ENCODE peak calls at places on chromosomes 3 and 15, in nine cellular contexts. One of them, this sample, is unnamed.

GRCh38 chr15:100942656-100943055 is 23.5 kb downstream of the LRRK1 start:
- DNase-seq in heart right ventricle: no peak
- DNase-seq in CD4-positive, alpha-beta T cell: no peak
- DNase-seq in lower lobe of right lung: no peak
- DNase-seq in endothelial cell: no peak
- DNase-seq in heart left ventricle: no peak
- DNase-seq in activated CD8-positive, alpha-beta T cell treated with anti-CD3 and anti-CD28 coated beads for 36 hours: no peak
- DNase-seq in mammary epithelial cell: no peak
- DNase-seq in choroid plexus epithelial cell: no peak
- DNase-seq in this sample: no peak

GRCh38 chr3:192851821-192852352 is 65.8 kb downstream of the MB21D2 start:
- DNase-seq in heart right ventricle: peak
- DNase-seq in CD4-positive, alpha-beta T cell: no peak
- DNase-seq in lower lobe of right lung: peak
- DNase-seq in endothelial cell: no peak
- DNase-seq in heart left ventricle: peak
- DNase-seq in activated CD8-positive, alpha-beta T cell treated with anti-CD3 and anti-CD28 coated beads for 36 hours: no peak
- DNase-seq in mammary epithelial cell: peak
- DNase-seq in choroid plexus epithelial cell: peak
- DNase-seq in this sample: no peak

GRCh38 chr3:176872771-176873209 is 324.5 kb downstream of the TBL1XR1 start:
- DNase-seq in heart right ventricle: peak
- DNase-seq in CD4-positive, alpha-beta T cell: peak
- DNase-seq in lower lobe of right lung: no peak
- DNase-seq in endothelial cell: peak
- DNase-seq in heart left ventricle: no peak
- DNase-seq in activated CD8-positive, alpha-beta T cell treated with anti-CD3 and anti-CD28 coated beads for 36 hours: peak
- DNase-seq in mammary epithelial cell: peak
- DNase-seq in choroid plexus epithelial cell: peak
- DNase-seq in this sample: peak

GRCh38 chr15:71591057-71591456 is 219.3 kb upstream of the NR2E3 start:
- DNase-seq in heart right ventricle: no peak
- DNase-seq in CD4-positive, alpha-beta T cell: no peak
- DNase-seq in lower lobe of right lung: no peak
- DNase-seq in endothelial cell: no peak
- DNase-seq in heart left ventricle: no peak
- DNase-seq in activated CD8-positive, alpha-beta T cell treated with anti-CD3 and anti-CD28 coated beads for 36 hours: no peak
- DNase-seq in mammary epithelial cell: no peak
- DNase-seq in choroid plexus epithelial cell: no peak
- DNase-seq in this sample: no peak

GRCh38 chr3:62169871-62170660 is 203.3 kb downstream of the FEZF2 start:
- DNase-seq in heart right ventricle: no peak
- DNase-seq in CD4-positive, alpha-beta T cell: no peak
- DNase-seq in lower lobe of right lung: no peak
- DNase-seq in endothelial cell: no peak
- DNase-seq in heart left ventricle: no peak
- DNase-seq in activated CD8-positive, alpha-beta T cell treated with anti-CD3 and anti-CD28 coated beads for 36 hours: no peak
- DNase-seq in mammary epithelial cell: peak
- DNase-seq in choroid plexus epithelial cell: peak
- DNase-seq in this sample: no peak

GRCh38 chr3:46670891-46671427 is 22.5 kb downstream of the ALS2CL start:
- DNase-seq in heart right ventricle: no peak
- DNase-seq in CD4-positive, alpha-beta T cell: no peak
- DNase-seq in lower lobe of right lung: peak
- DNase-seq in endothelial cell: no peak
- DNase-seq in heart left ventricle: no peak
- DNase-seq in activated CD8-positive, alpha-beta T cell treated with anti-CD3 and anti-CD28 coated beads for 36 hours: no peak
- DNase-seq in mammary epithelial cell: no peak
- DNase-seq in choroid plexus epithelial cell: no peak
- DNase-seq in this sample: peak

GRCh38 chr3:143237036-143237688 is 117.6 kb downstream of the CHST2 start:
- DNase-seq in heart right ventricle: no peak
- DNase-seq in CD4-positive, alpha-beta T cell: no peak
- DNase-seq in lower lobe of right lung: no peak
- DNase-seq in endothelial cell: no peak
- DNase-seq in heart left ventricle: no peak
- DNase-seq in activated CD8-positive, alpha-beta T cell treated with anti-CD3 and anti-CD28 coated beads for 36 hours: peak
- DNase-seq in mammary epithelial cell: no peak
- DNase-seq in choroid plexus epithelial cell: peak
- DNase-seq in this sample: no peak

GRCh38 chr3:23146163-23146562 is 57.0 kb upstream of the UBE2E2 start:
- DNase-seq in heart right ventricle: no peak
- DNase-seq in CD4-positive, alpha-beta T cell: no peak
- DNase-seq in lower lobe of right lung: no peak
- DNase-seq in endothelial cell: no peak
- DNase-seq in heart left ventricle: no peak
- DNase-seq in activated CD8-positive, alpha-beta T cell treated with anti-CD3 and anti-CD28 coated beads for 36 hours: no peak
- DNase-seq in mammary epithelial cell: no peak
- DNase-seq in choroid plexus epithelial cell: no peak
- DNase-seq in this sample: no peak

GRCh38 chr3:141368062-141368924 is at the start of gene ZBTB38:
- DNase-seq in heart right ventricle: peak
- DNase-seq in CD4-positive, alpha-beta T cell: no peak
- DNase-seq in lower lobe of right lung: peak
- DNase-seq in endothelial cell: peak
- DNase-seq in heart left ventricle: peak
- DNase-seq in activated CD8-positive, alpha-beta T cell treated with anti-CD3 and anti-CD28 coated beads for 36 hours: no peak
- DNase-seq in mammary epithelial cell: peak
- DNase-seq in choroid plexus epithelial cell: peak
- DNase-seq in this sample: peak

GRCh38 chr3:138332472-138333073 is 2.9 kb upstream of the NME9 start:
- DNase-seq in heart right ventricle: no peak
- DNase-seq in CD4-positive, alpha-beta T cell: no peak
- DNase-seq in lower lobe of right lung: no peak
- DNase-seq in endothelial cell: no peak
- DNase-seq in heart left ventricle: no peak
- DNase-seq in activated CD8-positive, alpha-beta T cell treated with anti-CD3 and anti-CD28 coated beads for 36 hours: no peak
- DNase-seq in mammary epithelial cell: no peak
- DNase-seq in choroid plexus epithelial cell: peak
- DNase-seq in this sample: no peak

GRCh38 chr3:31724681-31725080 is 192.0 kb downstream of the STT3B start:
- DNase-seq in heart right ventricle: no peak
- DNase-seq in CD4-positive, alpha-beta T cell: no peak
- DNase-seq in lower lobe of right lung: no peak
- DNase-seq in endothelial cell: no peak
- DNase-seq in heart left ventricle: no peak
- DNase-seq in activated CD8-positive, alpha-beta T cell treated with anti-CD3 and anti-CD28 coated beads for 36 hours: no peak
- DNase-seq in mammary epithelial cell: peak
- DNase-seq in choroid plexus epithelial cell: peak
- DNase-seq in this sample: no peak

GRCh38 chr3:16767006-16767405 is 117.7 kb upstream of the PLCL2 start:
- DNase-seq in heart right ventricle: no peak
- DNase-seq in CD4-positive, alpha-beta T cell: no peak
- DNase-seq in lower lobe of right lung: no peak
- DNase-seq in endothelial cell: no peak
- DNase-seq in heart left ventricle: no peak
- DNase-seq in activated CD8-positive, alpha-beta T cell treated with anti-CD3 and anti-CD28 coated beads for 36 hours: no peak
- DNase-seq in mammary epithelial cell: no peak
- DNase-seq in choroid plexus epithelial cell: peak
- DNase-seq in this sample: no peak

GRCh38 chr3:127152676-127153505 is 40.0 kb upstream of the PRR23E start:
- DNase-seq in heart right ventricle: no peak
- DNase-seq in CD4-positive, alpha-beta T cell: no peak
- DNase-seq in lower lobe of right lung: no peak
- DNase-seq in endothelial cell: no peak
- DNase-seq in heart left ventricle: no peak
- DNase-seq in activated CD8-positive, alpha-beta T cell treated with anti-CD3 and anti-CD28 coated beads for 36 hours: no peak
- DNase-seq in mammary epithelial cell: no peak
- DNase-seq in choroid plexus epithelial cell: no peak
- DNase-seq in this sample: no peak

GRCh38 chr15:83914906-83915305 is 261.0 kb downstream of the ADAMTSL3 start:
- DNase-seq in heart right ventricle: no peak
- DNase-seq in CD4-positive, alpha-beta T cell: no peak
- DNase-seq in lower lobe of right lung: no peak
- DNase-seq in endothelial cell: no peak
- DNase-seq in heart left ventricle: no peak
- DNase-seq in activated CD8-positive, alpha-beta T cell treated with anti-CD3 and anti-CD28 coated beads for 36 hours: no peak
- DNase-seq in mammary epithelial cell: peak
- DNase-seq in choroid plexus epithelial cell: no peak
- DNase-seq in this sample: no peak

GRCh38 chr3:72446406-72447058 is 401.7 kb downstream of the SHQ1 start:
- DNase-seq in heart right ventricle: no peak
- DNase-seq in CD4-positive, alpha-beta T cell: peak
- DNase-seq in lower lobe of right lung: no peak
- DNase-seq in endothelial cell: no peak
- DNase-seq in heart left ventricle: no peak
- DNase-seq in activated CD8-positive, alpha-beta T cell treated with anti-CD3 and anti-CD28 coated beads for 36 hours: peak
- DNase-seq in mammary epithelial cell: peak
- DNase-seq in choroid plexus epithelial cell: peak
- DNase-seq in this sample: no peak

DNA sequence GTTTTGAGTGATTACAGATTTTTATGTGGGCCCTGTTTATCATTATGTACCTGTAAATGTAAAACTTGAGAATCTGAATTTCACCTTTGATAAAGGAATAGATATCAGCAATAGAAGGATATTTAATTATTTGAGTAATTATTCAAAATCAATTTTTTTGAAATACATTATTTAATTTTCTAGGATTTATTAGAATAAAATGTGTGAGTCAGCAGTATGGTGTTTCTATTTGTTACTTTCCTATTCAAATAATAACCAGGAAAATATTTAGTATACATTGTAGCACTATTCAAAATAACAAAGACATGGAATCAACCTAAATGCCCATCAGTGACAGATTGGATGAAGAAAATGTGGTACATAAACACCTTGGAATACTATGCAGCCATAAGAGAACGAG is 22.1 kb downstream of the CAPN7 start:
- DNase-seq in heart right ventricle: no peak
- DNase-seq in CD4-positive, alpha-beta T cell: no peak
- DNase-seq in lower lobe of right lung: no peak
- DNase-seq in endothelial cell: no peak
- DNase-seq in heart left ventricle: no peak
- DNase-seq in activated CD8-positive, alpha-beta T cell treated with anti-CD3 and anti-CD28 coated beads for 36 hours: no peak
- DNase-seq in mammary epithelial cell: no peak
- DNase-seq in choroid plexus epithelial cell: no peak
- DNase-seq in this sample: no peak
- TF ChIP-seq CTCF in heart right ventricle: no peak
- TF ChIP-seq CTCF in CD4-positive, alpha-beta T cell: no peak
- TF ChIP-seq CTCF in lower lobe of right lung: no peak
- TF ChIP-seq CTCF in endothelial cell: no peak
- TF ChIP-seq CTCF in heart left ventricle: no peak
- TF ChIP-seq CTCF in activated CD8-positive, alpha-beta T cell treated with anti-CD3 and anti-CD28 coated beads for 36 hours: no peak
- TF ChIP-seq CTCF in mammary epithelial cell: no peak
- TF ChIP-seq CTCF in choroid plexus epithelial cell: no peak
- TF ChIP-seq CTCF in this sample: no peak

DNA sequence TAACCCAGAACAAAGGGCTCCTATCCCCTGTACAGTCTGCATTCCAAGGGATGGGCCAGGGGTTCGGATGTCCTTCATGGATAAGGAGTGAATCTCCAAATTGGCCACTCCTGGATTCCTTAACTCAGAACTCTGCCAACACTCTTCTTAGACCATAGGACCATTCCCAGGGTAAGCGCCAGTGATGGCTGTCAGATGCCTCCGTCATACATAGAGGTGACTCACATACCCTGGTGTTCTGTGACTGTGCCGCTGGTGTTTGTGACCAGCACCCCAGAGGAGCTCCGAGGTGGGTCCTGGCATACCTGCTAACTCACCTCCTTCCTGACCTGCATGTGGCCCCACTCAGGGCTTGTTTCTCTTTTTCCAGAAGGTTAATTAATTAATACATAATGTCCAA is 134.7 kb downstream of the KLF13 start:
- DNase-seq in heart right ventricle: no peak
- DNase-seq in CD4-positive, alpha-beta T cell: no peak
- DNase-seq in lower lobe of right lung: no peak
- DNase-seq in endothelial cell: no peak
- DNase-seq in heart left ventricle: peak
- DNase-seq in activated CD8-positive, alpha-beta T cell treated with anti-CD3 and anti-CD28 coated beads for 36 hours: no peak
- DNase-seq in mammary epithelial cell: no peak
- DNase-seq in choroid plexus epithelial cell: no peak
- DNase-seq in this sample: no peak
- TF ChIP-seq CTCF in heart right ventricle: no peak
- TF ChIP-seq CTCF in CD4-positive, alpha-beta T cell: no peak
- TF ChIP-seq CTCF in lower lobe of right lung: no peak
- TF ChIP-seq CTCF in endothelial cell: no peak
- TF ChIP-seq CTCF in heart left ventricle: no peak
- TF ChIP-seq CTCF in activated CD8-positive, alpha-beta T cell treated with anti-CD3 and anti-CD28 coated beads for 36 hours: no peak
- TF ChIP-seq CTCF in mammary epithelial cell: no peak
- TF ChIP-seq CTCF in choroid plexus epithelial cell: no peak
- TF ChIP-seq CTCF in this sample: no peak

DNA sequence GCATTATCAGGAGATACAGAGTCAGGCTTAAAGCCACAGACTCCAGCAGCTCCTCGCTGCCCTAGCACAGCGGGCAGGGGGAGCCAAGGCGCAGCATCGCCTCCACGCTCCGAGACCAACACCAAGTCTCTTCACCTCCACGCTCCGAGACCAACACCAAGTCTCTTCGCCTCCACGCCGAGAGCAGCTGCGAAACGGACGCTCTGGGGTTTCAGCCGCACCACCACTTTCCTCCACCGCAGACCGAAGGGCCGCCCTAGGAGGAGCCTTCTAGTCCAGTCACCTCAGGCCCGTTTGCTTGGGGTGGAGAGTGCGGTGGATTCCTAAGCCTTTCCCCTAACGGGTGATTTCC is 678 bp downstream of the DMXL2 start:
- DNase-seq in heart right ventricle: peak
- DNase-seq in CD4-positive, alpha-beta T cell: peak
- DNase-seq in lower lobe of right lung: peak
- DNase-seq in endothelial cell: peak
- DNase-seq in heart left ventricle: peak
- DNase-seq in activated CD8-positive, alpha-beta T cell treated with anti-CD3 and anti-CD28 coated beads for 36 hours: peak
- DNase-seq in mammary epithelial cell: peak
- DNase-seq in choroid plexus epithelial cell: peak
- DNase-seq in this sample: peak
- TF ChIP-seq CTCF in heart right ventricle: peak
- TF ChIP-seq CTCF in CD4-positive, alpha-beta T cell: peak
- TF ChIP-seq CTCF in lower lobe of right lung: no peak
- TF ChIP-seq CTCF in endothelial cell: no peak
- TF ChIP-seq CTCF in heart left ventricle: no peak
- TF ChIP-seq CTCF in activated CD8-positive, alpha-beta T cell treated with anti-CD3 and anti-CD28 coated beads for 36 hours: no peak
- TF ChIP-seq CTCF in mammary epithelial cell: no peak
- TF ChIP-seq CTCF in choroid plexus epithelial cell: peak
- TF ChIP-seq CTCF in this sample: no peak

GRCh38 chr3:165336786-165337185 is 140.6 kb upstream of the SLITRK3 start:
- DNase-seq in heart right ventricle: no peak
- DNase-seq in CD4-positive, alpha-beta T cell: no peak
- DNase-seq in lower lobe of right lung: no peak
- DNase-seq in endothelial cell: no peak
- DNase-seq in heart left ventricle: no peak
- DNase-seq in activated CD8-positive, alpha-beta T cell treated with anti-CD3 and anti-CD28 coated beads for 36 hours: no peak
- DNase-seq in mammary epithelial cell: no peak
- DNase-seq in choroid plexus epithelial cell: no peak
- DNase-seq in this sample: no peak

GRCh38 chr3:165343185-165343584 is 147.0 kb upstream of the SLITRK3 start:
- DNase-seq in heart right ventricle: no peak
- DNase-seq in CD4-positive, alpha-beta T cell: no peak
- DNase-seq in lower lobe of right lung: no peak
- DNase-seq in endothelial cell: no peak
- DNase-seq in heart left ventricle: no peak
- DNase-seq in activated CD8-positive, alpha-beta T cell treated with anti-CD3 and anti-CD28 coated beads for 36 hours: no peak
- DNase-seq in mammary epithelial cell: no peak
- DNase-seq in choroid plexus epithelial cell: no peak
- DNase-seq in this sample: no peak

DNA sequence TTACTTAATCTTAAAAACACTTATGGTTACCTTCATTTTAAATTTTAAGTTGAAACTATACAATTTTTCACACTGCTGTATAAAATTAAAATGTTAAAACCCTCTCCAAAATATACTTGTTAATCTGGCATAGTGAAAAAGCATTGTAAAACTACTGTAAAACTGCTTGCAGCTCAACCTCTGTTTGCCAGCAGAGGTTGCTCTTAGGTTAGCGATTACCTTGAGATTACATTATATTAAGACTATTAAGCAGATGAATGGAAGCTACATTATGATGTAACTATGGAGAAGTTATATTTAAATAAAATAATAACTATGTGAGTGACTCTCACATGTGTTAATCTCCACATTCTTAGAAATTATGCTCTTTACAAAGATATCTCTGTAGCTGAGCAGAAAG is 143.6 kb upstream of the SLITRK3 start:
- DNase-seq in heart right ventricle: no peak
- DNase-seq in CD4-positive, alpha-beta T cell: no peak
- DNase-seq in lower lobe of right lung: no peak
- DNase-seq in endothelial cell: no peak
- DNase-seq in heart left ventricle: no peak
- DNase-seq in activated CD8-positive, alpha-beta T cell treated with anti-CD3 and anti-CD28 coated beads for 36 hours: no peak
- DNase-seq in mammary epithelial cell: no peak
- DNase-seq in choroid plexus epithelial cell: peak
- DNase-seq in this sample: no peak
- TF ChIP-seq CTCF in heart right ventricle: peak
- TF ChIP-seq CTCF in CD4-positive, alpha-beta T cell: no peak
- TF ChIP-seq CTCF in lower lobe of right lung: no peak
- TF ChIP-seq CTCF in endothelial cell: no peak
- TF ChIP-seq CTCF in heart left ventricle: peak
- TF ChIP-seq CTCF in activated CD8-positive, alpha-beta T cell treated with anti-CD3 and anti-CD28 coated beads for 36 hours: no peak
- TF ChIP-seq CTCF in mammary epithelial cell: peak
- TF ChIP-seq CTCF in choroid plexus epithelial cell: no peak
- TF ChIP-seq CTCF in this sample: no peak